ENCODE peak calls at places on chromosomes 2 and 18, in eight cellular contexts. One of them, this sample, is unnamed. For H3K27me3 and H3K36me3, the result is how much of the 10 kb centered on the place peaks cover.

GRCh38 chr2:186645999-186646398 is 47.9 kb upstream of the FAM171B start:
- DNase-seq in transverse colon: no peak
- DNase-seq in suprapubic skin: no peak
- DNase-seq in gastrocnemius medialis: no peak
- DNase-seq in stomach: no peak
- DNase-seq in PC-9: no peak
- DNase-seq in psoas muscle: no peak
- DNase-seq in BE2C: no peak
- DNase-seq in this sample: no peak

GRCh38 chr2:181129654-181130053 is 149.2 kb downstream of the UBE2E3 start:
- DNase-seq in transverse colon: no peak
- DNase-seq in suprapubic skin: no peak
- DNase-seq in gastrocnemius medialis: no peak
- DNase-seq in stomach: no peak
- DNase-seq in PC-9: no peak
- DNase-seq in psoas muscle: no peak
- DNase-seq in BE2C: no peak
- DNase-seq in this sample: no peak

GRCh38 chr18:45231606-45232005 is 383.7 kb upstream of the SLC14A2 start:
- DNase-seq in transverse colon: no peak
- DNase-seq in suprapubic skin: no peak
- DNase-seq in gastrocnemius medialis: no peak
- DNase-seq in stomach: no peak
- DNase-seq in PC-9: no peak
- DNase-seq in psoas muscle: no peak
- DNase-seq in BE2C: no peak
- DNase-seq in this sample: no peak

GRCh38 chr2:163775304-163775703 is 39.5 kb upstream of the FIGN start:
- DNase-seq in transverse colon: no peak
- DNase-seq in suprapubic skin: no peak
- DNase-seq in gastrocnemius medialis: no peak
- DNase-seq in stomach: no peak
- DNase-seq in PC-9: no peak
- DNase-seq in psoas muscle: no peak
- DNase-seq in BE2C: no peak
- DNase-seq in this sample: no peak

GRCh38 chr18:64415218-64415617 is 266.3 kb upstream of the LINC00305 start:
- DNase-seq in transverse colon: no peak
- DNase-seq in suprapubic skin: no peak
- DNase-seq in gastrocnemius medialis: no peak
- DNase-seq in stomach: no peak
- DNase-seq in PC-9: no peak
- DNase-seq in psoas muscle: no peak
- DNase-seq in BE2C: no peak
- DNase-seq in this sample: no peak

GRCh38 chr18:57190026-57190425 is 43.1 kb downstream of the BOD1L2 start:
- DNase-seq in transverse colon: no peak
- DNase-seq in suprapubic skin: no peak
- DNase-seq in gastrocnemius medialis: no peak
- DNase-seq in stomach: no peak
- DNase-seq in PC-9: no peak
- DNase-seq in psoas muscle: no peak
- DNase-seq in BE2C: no peak
- DNase-seq in this sample: no peak

GRCh38 chr2:20657522-20658235 is 6.8 kb upstream of the HS1BP3 start:
- DNase-seq in transverse colon: no peak
- DNase-seq in suprapubic skin: peak
- DNase-seq in gastrocnemius medialis: no peak
- DNase-seq in stomach: no peak
- DNase-seq in PC-9: no peak
- DNase-seq in psoas muscle: peak
- DNase-seq in BE2C: no peak
- DNase-seq in this sample: no peak

GRCh38 chr2:120238728-120239487 is 13.7 kb upstream of the RALB start:
- DNase-seq in transverse colon: peak
- DNase-seq in suprapubic skin: no peak
- DNase-seq in gastrocnemius medialis: no peak
- DNase-seq in stomach: peak
- DNase-seq in PC-9: peak
- DNase-seq in psoas muscle: no peak
- DNase-seq in BE2C: no peak
- DNase-seq in this sample: no peak

GRCh38 chr2:26355038-26355995 is 8.7 kb upstream of the ADGRF3 start:
- DNase-seq in transverse colon: no peak
- DNase-seq in suprapubic skin: no peak
- DNase-seq in gastrocnemius medialis: peak
- DNase-seq in stomach: no peak
- DNase-seq in PC-9: peak
- DNase-seq in psoas muscle: no peak
- DNase-seq in BE2C: no peak
- DNase-seq in this sample: peak

GRCh38 chr2:107276034-107276433 is 390.1 kb upstream of the ST6GAL2 start:
- DNase-seq in transverse colon: no peak
- DNase-seq in suprapubic skin: no peak
- DNase-seq in gastrocnemius medialis: no peak
- DNase-seq in stomach: no peak
- DNase-seq in PC-9: no peak
- DNase-seq in psoas muscle: no peak
- DNase-seq in BE2C: no peak
- DNase-seq in this sample: no peak

GRCh38 chr2:117980783-117981676 is 32.8 kb downstream of the CCDC93 start:
- DNase-seq in transverse colon: no peak
- DNase-seq in suprapubic skin: no peak
- DNase-seq in gastrocnemius medialis: no peak
- DNase-seq in stomach: no peak
- DNase-seq in PC-9: no peak
- DNase-seq in psoas muscle: no peak
- DNase-seq in BE2C: no peak
- DNase-seq in this sample: peak

GRCh38 chr2:152879275-152879674 is 160.9 kb downstream of the ARL6IP6 start:
- DNase-seq in transverse colon: no peak
- DNase-seq in suprapubic skin: no peak
- DNase-seq in gastrocnemius medialis: no peak
- DNase-seq in stomach: no peak
- DNase-seq in PC-9: no peak
- DNase-seq in psoas muscle: no peak
- DNase-seq in BE2C: no peak
- DNase-seq in this sample: no peak

GRCh38 chr18:60372598-60372997 is at the start of gene MC4R:
- DNase-seq in transverse colon: peak
- DNase-seq in suprapubic skin: no peak
- DNase-seq in gastrocnemius medialis: no peak
- DNase-seq in stomach: no peak
- DNase-seq in PC-9: peak
- DNase-seq in psoas muscle: no peak
- DNase-seq in BE2C: peak
- DNase-seq in this sample: peak

GRCh38 chr18:69161383-69162028 is 239.2 kb upstream of the DOK6 start:
- DNase-seq in transverse colon: no peak
- DNase-seq in suprapubic skin: no peak
- DNase-seq in gastrocnemius medialis: no peak
- DNase-seq in stomach: no peak
- DNase-seq in PC-9: no peak
- DNase-seq in psoas muscle: no peak
- DNase-seq in BE2C: no peak
- DNase-seq in this sample: no peak

GRCh38 chr2:75047907-75048625 is 89.6 kb downstream of the POLE4 start:
- DNase-seq in transverse colon: no peak
- DNase-seq in suprapubic skin: no peak
- DNase-seq in gastrocnemius medialis: no peak
- DNase-seq in stomach: no peak
- DNase-seq in PC-9: no peak
- DNase-seq in psoas muscle: no peak
- DNase-seq in BE2C: no peak
- DNase-seq in this sample: peak

GRCh38 chr2:139020287-139020686 is 240.1 kb upstream of the NXPH2 start:
- DNase-seq in transverse colon: no peak
- DNase-seq in suprapubic skin: no peak
- DNase-seq in gastrocnemius medialis: no peak
- DNase-seq in stomach: no peak
- DNase-seq in PC-9: no peak
- DNase-seq in psoas muscle: no peak
- DNase-seq in BE2C: no peak
- DNase-seq in this sample: no peak

GRCh38 chr2:176088048-176088936 is 4.2 kb upstream of the HOXD13 start:
- DNase-seq in transverse colon: peak
- DNase-seq in suprapubic skin: no peak
- DNase-seq in gastrocnemius medialis: no peak
- DNase-seq in stomach: peak
- DNase-seq in PC-9: peak
- DNase-seq in psoas muscle: peak
- DNase-seq in BE2C: peak
- DNase-seq in this sample: no peak

GRCh38 chr18:22543764-22544163 is 126.0 kb upstream of the CTAGE1 start:
- DNase-seq in transverse colon: no peak
- DNase-seq in suprapubic skin: no peak
- DNase-seq in gastrocnemius medialis: no peak
- DNase-seq in stomach: no peak
- DNase-seq in PC-9: no peak
- DNase-seq in psoas muscle: peak
- DNase-seq in BE2C: no peak
- DNase-seq in this sample: no peak

GRCh38 chr2:136990316-136990715 is 225.0 kb downstream of the THSD7B start:
- DNase-seq in transverse colon: no peak
- DNase-seq in suprapubic skin: no peak
- DNase-seq in gastrocnemius medialis: no peak
- DNase-seq in stomach: no peak
- DNase-seq in PC-9: no peak
- DNase-seq in psoas muscle: no peak
- DNase-seq in BE2C: no peak
- DNase-seq in this sample: no peak

GRCh38 chr2:216109962-216110614 is 940 bp downstream of the XRCC5 start:
- DNase-seq in transverse colon: no peak
- DNase-seq in suprapubic skin: no peak
- DNase-seq in gastrocnemius medialis: no peak
- DNase-seq in stomach: no peak
- DNase-seq in PC-9: no peak
- DNase-seq in psoas muscle: no peak
- DNase-seq in BE2C: no peak
- DNase-seq in this sample: no peak

DNA sequence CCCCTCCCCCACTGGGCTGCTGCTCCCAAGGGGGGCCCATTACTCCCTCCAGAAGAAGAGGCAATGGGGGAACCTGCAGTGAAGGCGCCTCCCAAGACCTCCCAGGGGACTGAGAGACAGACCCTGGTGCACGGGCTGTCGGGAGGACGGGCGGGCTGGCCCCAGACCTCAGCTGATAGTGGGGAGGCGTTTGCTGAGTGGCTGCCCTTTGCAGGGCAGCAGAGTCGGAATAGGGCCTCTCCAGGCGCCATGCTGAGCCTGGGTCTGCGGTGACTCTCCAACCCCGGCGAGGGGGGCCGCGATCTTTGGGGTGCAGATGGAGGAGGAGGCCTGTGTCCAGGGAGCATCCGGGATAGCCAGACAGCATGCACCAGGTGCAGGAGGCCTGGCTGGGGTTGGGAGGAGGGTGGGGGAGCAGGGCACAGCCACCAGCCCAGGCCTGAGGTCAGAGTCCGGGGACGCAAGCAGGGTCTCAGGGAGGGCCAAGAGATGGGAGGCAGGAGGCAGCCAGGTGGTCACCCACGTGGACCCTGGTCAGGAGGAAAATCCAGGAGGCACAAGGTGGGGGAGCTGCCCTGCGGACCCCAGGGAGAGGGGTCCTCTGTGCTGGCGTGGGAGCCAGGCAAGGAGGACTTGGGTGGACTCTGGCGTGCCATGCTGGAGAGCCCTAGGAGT is 11.0 kb downstream of the CROCC2 start:
- DNase-seq in transverse colon: peak
- DNase-seq in suprapubic skin: peak
- DNase-seq in gastrocnemius medialis: no peak
- DNase-seq in stomach: no peak
- DNase-seq in PC-9: peak
- DNase-seq in psoas muscle: peak
- DNase-seq in BE2C: peak
- DNase-seq in this sample: no peak
- TF ChIP-seq CTCF in transverse colon: no peak
- TF ChIP-seq CTCF in suprapubic skin: no peak
- TF ChIP-seq CTCF in gastrocnemius medialis: no peak
- TF ChIP-seq CTCF in stomach: no peak
- TF ChIP-seq CTCF in PC-9: no peak
- TF ChIP-seq CTCF in psoas muscle: no peak
- TF ChIP-seq CTCF in BE2C: no peak
- TF ChIP-seq CTCF in this sample: no peak

GRCh38 chr2:86285981-86286380 is 51.4 kb downstream of the REEP1 start:
- DNase-seq in transverse colon: no peak
- DNase-seq in suprapubic skin: no peak
- DNase-seq in gastrocnemius medialis: no peak
- DNase-seq in stomach: no peak
- DNase-seq in PC-9: no peak
- DNase-seq in psoas muscle: no peak
- DNase-seq in BE2C: no peak
- DNase-seq in this sample: no peak
- H3K27me3 ChIP-seq in transverse colon: under half
- H3K27me3 ChIP-seq in suprapubic skin: under half
- H3K27me3 ChIP-seq in gastrocnemius medialis: under half
- H3K27me3 ChIP-seq in stomach: under half
- H3K27me3 ChIP-seq in PC-9: under half
- H3K27me3 ChIP-seq in psoas muscle: under half
- H3K27me3 ChIP-seq in BE2C: under half
- H3K27me3 ChIP-seq in this sample: under half

DNA sequence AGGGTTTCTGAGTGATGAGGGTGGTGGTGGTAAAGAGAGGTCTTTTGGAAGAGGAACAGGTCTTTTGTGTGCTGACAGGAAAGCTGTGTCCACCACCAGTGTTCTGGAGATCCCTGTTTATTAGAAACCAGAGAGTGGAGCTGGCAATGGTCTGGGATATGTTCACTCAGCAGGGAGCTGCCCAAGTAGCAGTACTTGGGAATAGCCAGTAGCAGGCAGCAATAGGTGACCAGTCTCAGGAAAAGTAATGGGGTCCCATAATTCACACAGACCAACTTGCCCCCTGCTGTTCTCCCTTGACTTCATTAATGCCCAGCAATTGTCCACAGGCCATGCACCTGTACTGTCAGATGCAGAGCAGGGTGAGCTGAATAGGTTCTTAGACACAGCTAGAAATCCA is 1.8 kb downstream of the TSPYL6 start:
- DNase-seq in transverse colon: no peak
- DNase-seq in suprapubic skin: no peak
- DNase-seq in gastrocnemius medialis: no peak
- DNase-seq in stomach: no peak
- DNase-seq in PC-9: no peak
- DNase-seq in psoas muscle: no peak
- DNase-seq in BE2C: no peak
- DNase-seq in this sample: no peak
- H3K36me3 ChIP-seq in transverse colon: under half
- H3K36me3 ChIP-seq in suprapubic skin: under half
- H3K36me3 ChIP-seq in gastrocnemius medialis: under half
- H3K36me3 ChIP-seq in stomach: under half
- H3K36me3 ChIP-seq in PC-9: under half
- H3K36me3 ChIP-seq in psoas muscle: under half
- H3K36me3 ChIP-seq in BE2C: under half
- H3K36me3 ChIP-seq in this sample: under half

DNA sequence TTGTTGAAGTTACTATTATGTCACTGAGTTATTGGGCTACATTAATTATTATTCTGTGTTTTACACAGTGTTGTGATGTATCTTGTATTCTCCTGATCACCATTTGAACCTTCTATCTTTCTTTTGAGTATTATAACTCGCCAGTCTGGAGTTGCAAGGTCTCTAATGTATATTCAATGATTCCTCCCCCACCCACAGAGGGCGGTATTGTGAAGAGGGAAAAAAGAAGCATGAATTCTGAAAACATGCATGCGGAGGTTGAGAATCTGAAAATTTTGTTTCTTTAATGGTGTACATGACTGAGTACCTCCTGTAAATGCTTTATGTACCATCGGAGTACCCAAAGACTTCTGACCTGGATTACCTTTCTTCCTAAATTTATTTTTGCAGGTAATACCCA is 266.6 kb downstream of the NR4A2 start:
- DNase-seq in transverse colon: no peak
- DNase-seq in suprapubic skin: no peak
- DNase-seq in gastrocnemius medialis: no peak
- DNase-seq in stomach: no peak
- DNase-seq in PC-9: no peak
- DNase-seq in psoas muscle: no peak
- DNase-seq in BE2C: no peak
- DNase-seq in this sample: no peak
- TF ChIP-seq CTCF in transverse colon: no peak
- TF ChIP-seq CTCF in suprapubic skin: no peak
- TF ChIP-seq CTCF in gastrocnemius medialis: no peak
- TF ChIP-seq CTCF in stomach: no peak
- TF ChIP-seq CTCF in PC-9: peak
- TF ChIP-seq CTCF in psoas muscle: no peak
- TF ChIP-seq CTCF in BE2C: no peak
- TF ChIP-seq CTCF in this sample: peak

This sample was measured in kidney epithelial cell.